ENCODE peak calls at places on chromosomes 16 and 17, in five cellular contexts. E is uterus, J is bronchial epithelial cell, U is tibial artery, S is OCI-LY7. M is an unnamed sample.
A peak's percentile ranks its signal among the peaks of the same experiment; 100 is the strongest.

GRCh38 chr17:34579017-34579946 is at the start of gene TMEM132E:
- DNase-seq in J (no peak), U (no peak), E (peak; percentile 30), S (no peak), M (peak; percentile 12)

GRCh38 chr16:75534560-75535205 is 1.2 kb downstream of the CHST5 start:
- DNase-seq in J (no peak), U (peak; percentile 53), S (no peak), E (no peak), M (no peak)

GRCh38 chr17:73138541-73139138 is 26.2 kb upstream of the SSTR2 start:
- DNase-seq in U (no peak), E (no peak), S (no peak), J (no peak), M (no peak)

GRCh38 chr16:29646947-29647346 is 16.1 kb upstream of the SPN start:
- DNase-seq in S (no peak), J (no peak), U (no peak), E (no peak), M (no peak)

GRCh38 chr16:83725313-83725712 is 82.5 kb upstream of the HSBP1 start:
- DNase-seq in J (no peak), U (no peak), S (no peak), E (no peak), M (no peak)

GRCh38 chr16:3952342-3953131 is 72.0 kb upstream of the CREBBP start:
- DNase-seq in J (no peak), E (peak; percentile 64), U (peak; percentile 98), S (peak; percentile 4), M (peak; percentile 9)

GRCh38 chr17:39018267-39019134 is 51.3 kb upstream of the FBXO47 start:
- DNase-seq in J (peak; percentile 9), U (no peak), E (no peak), S (peak; percentile 53), M (no peak)

GRCh38 chr17:33469911-33470310 is 176.8 kb upstream of the ASIC2 start:
- DNase-seq in S (no peak), J (peak; percentile 59), U (no peak), E (peak; percentile 29), M (peak; percentile 88)

GRCh38 chr16:88806491-88807111 is 3.0 kb downstream of the CDT1 start:
- DNase-seq in S (no peak), J (no peak), E (no peak), U (peak; percentile 68), M (no peak)

GRCh38 chr16:3797904-3798811 is 80.8 kb upstream of the TRAP1 start:
- DNase-seq in S (no peak), J (peak; percentile 7), U (no peak), E (no peak), M (no peak)

GRCh38 chr17:36001862-36002603 is 680 bp upstream of the CCL15 start:
- DNase-seq in E (no peak), J (peak; percentile 7), U (no peak), S (no peak), M (no peak)

GRCh38 chr17:1029196-1029911 is 32.4 kb downstream of the TIMM22 start:
- DNase-seq in E (peak; percentile 59), J (peak; percentile 22), S (no peak), U (peak; percentile 90), M (peak; percentile 74)

GRCh38 chr17:47952181-47953021 is 5.3 kb downstream of the PRR15L start:
- DNase-seq in E (no peak), U (no peak), S (no peak), J (no peak), M (no peak)

GRCh38 chr17:32626371-32626770 is 139.6 kb downstream of the CDK5R1 start:
- DNase-seq in U (no peak), S (no peak), E (no peak), J (no peak), M (no peak)

GRCh38 chr17:28720247-28720996 is 637 bp downstream of the RPL23A start:
- DNase-seq in E (no peak), J (no peak), U (no peak), S (peak; percentile 62), M (no peak)

GRCh38 chr16:52731219-52731875 is 184.4 kb upstream of the TOX3 start:
- DNase-seq in J (no peak), U (no peak), E (no peak), S (no peak), M (no peak)

GRCh38 chr17:65558683-65559311 is 2.7 kb downstream of the AXIN2 start:
- DNase-seq in U (no peak), S (no peak), E (no peak), J (no peak), M (no peak)

GRCh38 chr17:65556910-65557348 is 4.5 kb downstream of the AXIN2 start:
- DNase-seq in E (no peak), S (no peak), J (no peak), U (no peak), M (no peak)

GRCh38 chr17:65559483-65559801 is 2.0 kb downstream of the AXIN2 start:
- DNase-seq in J (no peak), E (no peak), S (no peak), U (no peak), M (no peak)

GRCh38 chr17:65557349-65558310 is 3.8 kb downstream of the AXIN2 start:
- DNase-seq in J (no peak), E (no peak), U (no peak), S (no peak), M (no peak)

GRCh38 chr17:65558311-65558682 is 3.2 kb downstream of the AXIN2 start:
- DNase-seq in J (no peak), U (no peak), E (no peak), S (no peak), M (no peak)
- H3K4me3 ChIP-seq in J (no peak overlapping the region), U (peak overlapping the region; percentile 94), E (no peak overlapping the region), S (no peak overlapping the region), M (no peak overlapping the region)

GRCh38 chr16:2516391-2517240 is 2.9 kb downstream of the ATP6V0C start:
- DNase-seq in U (no peak), S (no peak), E (peak; percentile 20), J (peak; percentile 15), M (peak; percentile 27)
- H3K4me3 ChIP-seq in U (peak overlapping the region; percentile 20), S (no peak overlapping the region), E (no peak overlapping the region), J (peak overlapping the region; percentile 2), M (peak overlapping the region; percentile 19)

GRCh38 chr17:63646492-63646815 is 24.2 kb downstream of the MAP3K3 start:
- DNase-seq in J (no peak), E (no peak), U (no peak), S (peak; percentile 49), M (no peak)
- H3K4me3 ChIP-seq in J (no peak overlapping the region), E (no peak overlapping the region), U (no peak overlapping the region), S (no peak overlapping the region), M (no peak overlapping the region)

GRCh38 chr17:2059125-2059836 is 4.4 kb downstream of the HIC1 start:
- DNase-seq in U (no peak), J (no peak), S (no peak), E (no peak), M (peak; percentile 29)
- H3K4me3 ChIP-seq in U (peak overlapping the region; percentile 20), J (no peak overlapping the region), S (no peak overlapping the region), E (peak overlapping the region; percentile 90), M (peak overlapping the region; percentile 79)

DNA sequence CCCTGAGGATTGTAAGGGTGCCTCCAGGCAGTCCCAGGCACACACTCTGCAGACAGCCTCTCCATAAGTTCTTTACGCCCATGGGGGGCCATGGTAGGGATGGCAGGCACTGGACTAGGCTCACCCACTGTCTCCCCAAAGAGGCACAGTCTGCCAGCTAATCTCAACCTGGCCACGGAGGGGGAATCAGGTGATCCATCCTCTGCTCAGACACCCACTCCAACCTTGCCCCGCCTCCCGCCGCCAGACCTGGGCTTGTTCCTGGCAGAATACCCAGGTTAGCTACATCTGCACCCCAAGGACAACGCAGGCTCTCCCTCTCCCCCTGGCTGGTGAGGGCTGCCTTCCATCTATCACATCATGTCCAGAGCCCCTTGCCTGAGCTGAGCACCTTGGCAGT is 1.2 kb downstream of the NLGN2 start:
- DNase-seq in S (no peak), J (no peak), E (no peak), U (no peak), M (no peak)
- H3K4me3 ChIP-seq in S (no peak overlapping the region), J (no peak overlapping the region), E (no peak overlapping the region), U (no peak overlapping the region), M (no peak overlapping the region)

GRCh38 chr16:8589293-8590160 is 784 bp downstream of the TMEM114 start:
- DNase-seq in J (no peak), S (no peak), U (no peak), E (no peak), M (no peak)

GRCh38 chr16:8587065-8587464 is 3.2 kb downstream of the TMEM114 start:
- DNase-seq in J (no peak), S (no peak), E (no peak), U (no peak), M (no peak)

GRCh38 chr16:8590161-8590688 is at the start of gene TMEM114:
- DNase-seq in S (no peak), E (no peak), U (no peak), J (no peak), M (no peak)

GRCh38 chr16:8590811-8591210 is 500 bp upstream of the TMEM114 start:
- DNase-seq in J (no peak), U (no peak), E (no peak), S (no peak), M (no peak)

GRCh38 chr16:8588703-8589292 is 1.5 kb downstream of the TMEM114 start:
- DNase-seq in E (no peak), S (no peak), J (no peak), U (no peak), M (no peak)
- H3K4me3 ChIP-seq in E (no peak overlapping the region), S (no peak overlapping the region), J (no peak overlapping the region), U (peak overlapping the region; percentile 28), M (peak overlapping the region; percentile 39)

GRCh38 chr17:43402078-43402477 is 3.3 kb downstream of the ARL4D start:
- DNase-seq in S (no peak), E (no peak), U (peak; percentile 65), J (no peak), M (no peak)
- H3K4me3 ChIP-seq in S (no peak overlapping the region), E (no peak overlapping the region), U (peak overlapping the region; percentile 18), J (no peak overlapping the region), M (no peak overlapping the region)